ENCODE peak calls at places on chromosome 19, in five cellular contexts. O is GM23338, D is GM12878, M is K562, R is HepG2. A is an unnamed sample.

GRCh38 chr19:9306443-9306842 is 3.2 kb downstream of the ZNF699 start:
- DNase-seq in O (no peak), R (no peak), M (no peak), D (no peak), A (no peak)

GRCh38 chr19:38304866-38305429 is 897 bp downstream of the C19orf33 start:
- DNase-seq in O (peak; percentile 98), R (peak; percentile 76), D (no peak), M (peak; percentile 98), A (peak; percentile 83)

GRCh38 chr19:43524922-43525835 is 1.8 kb downstream of the ETHE1 start:
- DNase-seq in R (peak; percentile 87), M (no peak), D (peak; percentile 44), O (peak; percentile 74), A (no peak)

GRCh38 chr19:39471756-39472536 is 8.7 kb upstream of the TIMM50 start:
- DNase-seq in R (no peak), D (no peak), M (no peak), O (no peak), A (no peak)

GRCh38 chr19:7989071-7989575 is 16.3 kb downstream of the ELAVL1 start:
- DNase-seq in D (no peak), R (no peak), O (no peak), M (no peak), A (no peak)

GRCh38 chr19:5292453-5292842 is 48.2 kb downstream of the PTPRS start:
- DNase-seq in M (peak; percentile 76), D (no peak), R (no peak), O (no peak), A (no peak)

GRCh38 chr19:15702590-15702930 is 25.3 kb upstream of the OR10H2 start:
- DNase-seq in R (peak; percentile 83), D (no peak), M (peak; percentile 63), O (peak; percentile 26), A (no peak)

GRCh38 chr19:50460161-50460765 is 16.0 kb upstream of the EMC10 start:
- DNase-seq in M (no peak), D (peak; percentile 75), R (peak; percentile 91), O (peak; percentile 25), A (no peak)

GRCh38 chr19:11881151-11881800 is 6.3 kb upstream of the ZNF69 start:
- DNase-seq in M (peak; percentile 77), D (peak; percentile 17), R (peak; percentile 49), O (peak; percentile 89), A (peak; percentile 47)

GRCh38 chr19:13208964-13209796 is 59.0 kb downstream of the IER2 start:
- DNase-seq in O (peak; percentile 56), D (no peak), R (no peak), M (no peak), A (no peak)

GRCh38 chr19:45863840-45864628 is at the start of gene FOXA3:
- DNase-seq in R (peak; percentile 64), O (peak; percentile 84), D (no peak), M (peak; percentile 92), A (peak; percentile 39)

GRCh38 chr19:2311093-2311492 is 3.1 kb upstream of the LINGO3 start:
- DNase-seq in M (no peak), D (no peak), R (no peak), O (no peak), A (no peak)

GRCh38 chr19:6717036-6717435 is 3.4 kb downstream of the C3 start:
- DNase-seq in M (peak; percentile 44), O (no peak), D (no peak), R (no peak), A (no peak)

GRCh38 chr19:8209111-8209964 is at the start of gene CERS4:
- DNase-seq in D (no peak), O (peak; percentile 95), M (peak; percentile 73), R (peak; percentile 82), A (peak; percentile 92)

GRCh38 chr19:14248578-14249011 is 42.6 kb upstream of the ADGRL1 start:
- DNase-seq in O (peak; percentile 95), D (no peak), R (no peak), M (no peak), A (no peak)

GRCh38 chr19:46372901-46373572 is 26.1 kb downstream of the PPP5C start:
- DNase-seq in O (peak; percentile 74), D (no peak), R (no peak), M (no peak), A (no peak)

GRCh38 chr19:39641773-39642172 is 13.9 kb upstream of the LGALS16 start:
- DNase-seq in M (no peak), O (no peak), R (peak; percentile 51), D (no peak), A (no peak)

GRCh38 chr19:14073925-14074838 is 1.6 kb downstream of the MISP3 start:
- DNase-seq in O (no peak), M (peak; percentile 60), R (no peak), D (no peak), A (peak; percentile 64)

GRCh38 chr19:16326401-16327130 is 1.9 kb downstream of the KLF2 start:
- DNase-seq in R (no peak), O (peak; percentile 69), M (no peak), D (no peak), A (no peak)

GRCh38 chr19:39845621-39846175 is 481 bp downstream of the FBL start:
- DNase-seq in R (no peak), M (peak; percentile 69), D (no peak), O (peak; percentile 62), A (no peak)

GRCh38 chr19:45972081-45972943 is 1.4 kb downstream of the NOVA2 start:
- DNase-seq in R (no peak), M (no peak), D (no peak), O (no peak), A (no peak)

GRCh38 chr19:33177417-33177976 is 16.6 kb upstream of the LRP3 start:
- DNase-seq in R (peak; percentile 35), M (no peak), D (no peak), O (peak; percentile 61), A (no peak)

GRCh38 chr19:49469828-49470614 is 4.0 kb upstream of the FLT3LG start:
- DNase-seq in M (no peak), O (peak; percentile 53), D (peak; percentile 84), R (no peak), A (no peak)

GRCh38 chr19:11324079-11324661 is 15.3 kb downstream of the RAB3D start:
- DNase-seq in O (no peak), D (peak; percentile 71), R (peak; percentile 86), M (peak; percentile 52), A (no peak)

GRCh38 chr19:47480658-47481057 is 3.4 kb downstream of the KPTN start:
- DNase-seq in O (no peak), R (no peak), D (no peak), M (no peak), A (no peak)

GRCh38 chr19:16315825-16316505 is 8.7 kb upstream of the KLF2 start:
- DNase-seq in D (no peak), O (no peak), R (no peak), M (peak; percentile 85), A (no peak)

GRCh38 chr19:6427131-6427530 is 2.5 kb upstream of the KHSRP start:
- DNase-seq in M (no peak), R (no peak), O (no peak), D (no peak), A (no peak)

GRCh38 chr19:42857544-42857867 is 22.0 kb downstream of the PSG1 start:
- DNase-seq in D (no peak), M (no peak), O (no peak), R (no peak), A (no peak)

GRCh38 chr19:14167013-14167593 is 30.7 kb upstream of the ASF1B start:
- DNase-seq in M (no peak), R (no peak), O (no peak), D (no peak), A (no peak)

GRCh38 chr19:2202366-2202765 is 33.8 kb downstream of the PLEKHJ1 start:
- DNase-seq in D (no peak), O (no peak), R (no peak), M (no peak), A (no peak)

GRCh38 chr19:17414097-17414496 is 5.8 kb upstream of the MVB12A start:
- DNase-seq in R (no peak), O (no peak), M (no peak), D (no peak), A (no peak)

GRCh38 chr19:15732388-15732787 is 4.6 kb downstream of the OR10H2 start:
- DNase-seq in O (no peak), M (no peak), R (no peak), D (no peak), A (no peak)

GRCh38 chr19:46634045-46634655 is 1.9 kb downstream of the GNG8 start:
- DNase-seq in D (no peak), R (no peak), O (peak; percentile 96), M (peak; percentile 94), A (peak; percentile 98)

GRCh38 chr19:57615346-57615745 is 1.3 kb downstream of the ZNF134 start:
- DNase-seq in O (no peak), M (no peak), R (no peak), D (no peak), A (no peak)

GRCh38 chr19:46716672-46717033 is 261 bp downstream of the PRKD2 start:
- DNase-seq in O (peak; percentile 44), M (peak; percentile 38), R (no peak), D (no peak), A (no peak)

DNA sequence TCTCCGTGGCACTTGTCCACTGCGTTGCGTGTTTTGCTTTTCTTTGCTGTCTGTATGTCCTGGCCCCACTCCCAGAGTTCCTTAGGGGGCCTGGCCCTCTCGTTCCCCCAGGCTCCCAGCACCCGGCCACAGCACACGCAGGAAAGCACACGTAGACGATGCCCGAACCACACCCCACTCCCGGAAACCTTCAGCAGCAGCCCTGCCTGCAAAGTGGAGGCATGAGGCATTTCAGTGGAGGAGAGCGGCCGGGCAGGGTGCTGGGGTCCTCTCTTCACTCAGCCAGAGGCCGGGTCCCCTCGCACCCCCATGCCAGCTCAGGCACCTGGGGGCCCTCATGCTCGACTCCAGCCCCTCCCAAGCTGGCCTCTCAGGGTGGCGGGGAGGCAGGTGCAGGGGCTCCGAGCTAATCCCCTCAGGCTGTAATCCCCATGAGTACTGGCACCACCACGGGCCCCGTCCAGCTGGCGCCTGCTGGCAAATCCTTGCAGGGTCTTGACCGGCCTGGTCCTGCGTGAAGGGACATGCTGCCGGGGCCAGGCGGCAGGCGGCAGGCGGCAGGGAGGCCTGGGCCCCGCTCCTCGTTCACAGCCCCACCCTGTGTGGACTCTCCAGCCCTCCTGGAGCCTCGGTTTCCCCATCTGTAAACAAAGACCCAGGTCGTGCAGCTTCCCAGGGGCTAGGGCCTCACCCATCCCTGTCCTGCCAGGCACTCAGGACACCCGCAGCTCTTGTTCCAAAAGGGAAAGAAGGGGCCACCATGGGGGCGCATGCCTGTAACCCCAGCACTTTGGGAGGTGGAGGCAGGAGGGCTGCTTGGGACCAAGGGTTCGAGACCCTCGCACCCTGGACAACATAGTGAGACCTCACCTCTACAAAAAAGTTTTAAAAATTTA is 7.0 kb downstream of the PIP5K1C start:
- DNase-seq in D (no peak), R (no peak), O (no peak), M (no peak), A (no peak)
- TF ChIP-seq CREB1 in D (no peak), R (no peak), O (no peak), M (no peak), A (no peak)

GRCh38 chr19:28632357-28633076 is 580.4 kb downstream of the UQCRFS1 start:
- DNase-seq in D (no peak), R (no peak), M (no peak), O (no peak), A (no peak)
- H2AFZ ChIP-seq in D (no peak overlapping the region), R (no peak overlapping the region), M (no peak overlapping the region), O (no peak overlapping the region), A (no peak overlapping the region)

GRCh38 chr19:36125557-36125956 is 10.3 kb downstream of the TBCB start:
- DNase-seq in O (no peak), D (no peak), R (no peak), M (no peak), A (no peak)

GRCh38 chr19:36128392-36128736 is 11.5 kb upstream of the CAPNS1 start:
- DNase-seq in D (no peak), O (peak; percentile 51), M (no peak), R (peak; percentile 52), A (no peak)
- TF ChIP-seq CREB1 in D (no peak), O (no peak), M (no peak), R (no peak), A (no peak)

GRCh38 chr19:19405919-19406877 is 723 bp downstream of the GATAD2A start:
- DNase-seq in O (peak; percentile 83), D (no peak), M (peak; percentile 76), R (no peak), A (no peak)
- H2AFZ ChIP-seq in O (no peak overlapping the region), D (no peak overlapping the region), M (no peak overlapping the region), R (no peak overlapping the region), A (no peak overlapping the region)